ENCODE peak calls at places on chromosomes 1 and 21, in seven cellular contexts. One of them, this sample, is unnamed.
A peak's percentile ranks its signal among the peaks of the same experiment; 100 is the strongest.

GRCh38 chr1:94620345-94621031 is 78.9 kb upstream of the F3 start:
- DNase-seq in Caki2: no peak
- DNase-seq in neural crest cell: no peak
- DNase-seq in RPMI7951: no peak
- DNase-seq in fibroblast of the conjunctiva: no peak
- DNase-seq in testis: no peak
- DNase-seq in central memory CD4-positive, alpha-beta T cell: no peak
- DNase-seq in this sample: no peak

GRCh38 chr1:220067246-220068204 is 21.2 kb upstream of the EPRS1 start:
- DNase-seq in Caki2: no peak
- DNase-seq in neural crest cell: no peak
- DNase-seq in RPMI7951: no peak
- DNase-seq in fibroblast of the conjunctiva: no peak
- DNase-seq in testis: no peak
- DNase-seq in central memory CD4-positive, alpha-beta T cell: no peak
- DNase-seq in this sample: no peak

GRCh38 chr1:1598720-1599029 is 1.3 kb downstream of the FNDC10 start:
- DNase-seq in Caki2: no peak
- DNase-seq in neural crest cell: no peak
- DNase-seq in RPMI7951: no peak
- DNase-seq in fibroblast of the conjunctiva: no peak
- DNase-seq in testis: no peak
- DNase-seq in central memory CD4-positive, alpha-beta T cell: no peak
- DNase-seq in this sample: no peak

GRCh38 chr1:100478816-100479215 is 59.1 kb upstream of the GPR88 start:
- DNase-seq in Caki2: no peak
- DNase-seq in neural crest cell: no peak
- DNase-seq in RPMI7951: no peak
- DNase-seq in fibroblast of the conjunctiva: no peak
- DNase-seq in testis: no peak
- DNase-seq in central memory CD4-positive, alpha-beta T cell: no peak
- DNase-seq in this sample: no peak

GRCh38 chr1:228316589-228317387 is 89.8 kb downstream of the TRIM11 start:
- DNase-seq in Caki2: no peak
- DNase-seq in neural crest cell: no peak
- DNase-seq in RPMI7951: no peak
- DNase-seq in fibroblast of the conjunctiva: no peak
- DNase-seq in testis: no peak
- DNase-seq in central memory CD4-positive, alpha-beta T cell: no peak
- DNase-seq in this sample: no peak

GRCh38 chr21:38725196-38726157 is 80.3 kb upstream of the ETS2 start:
- DNase-seq in Caki2: no peak
- DNase-seq in neural crest cell: no peak
- DNase-seq in RPMI7951: no peak
- DNase-seq in fibroblast of the conjunctiva: no peak
- DNase-seq in testis: no peak
- DNase-seq in central memory CD4-positive, alpha-beta T cell: no peak
- DNase-seq in this sample: no peak

GRCh38 chr1:173300249-173301044 is 93.3 kb upstream of the TNFSF4 start:
- DNase-seq in Caki2: no peak
- DNase-seq in neural crest cell: no peak
- DNase-seq in RPMI7951: no peak
- DNase-seq in fibroblast of the conjunctiva: no peak
- DNase-seq in testis: no peak
- DNase-seq in central memory CD4-positive, alpha-beta T cell: no peak
- DNase-seq in this sample: no peak

GRCh38 chr21:46131721-46132651 is 23.4 kb downstream of the FTCD start:
- DNase-seq in Caki2: no peak
- DNase-seq in neural crest cell: no peak
- DNase-seq in RPMI7951: no peak
- DNase-seq in fibroblast of the conjunctiva: no peak
- DNase-seq in testis: no peak
- DNase-seq in central memory CD4-positive, alpha-beta T cell: no peak
- DNase-seq in this sample: no peak

GRCh38 chr1:208179850-208180416 is 64.3 kb downstream of the PLXNA2 start:
- DNase-seq in Caki2: no peak
- DNase-seq in neural crest cell: no peak
- DNase-seq in RPMI7951: no peak
- DNase-seq in fibroblast of the conjunctiva: no peak
- DNase-seq in testis: no peak
- DNase-seq in central memory CD4-positive, alpha-beta T cell: no peak
- DNase-seq in this sample: no peak

GRCh38 chr1:192639607-192640368 is 3.8 kb downstream of the RGS13 start:
- DNase-seq in Caki2: peak; percentile 44
- DNase-seq in neural crest cell: no peak
- DNase-seq in RPMI7951: peak; percentile 9
- DNase-seq in fibroblast of the conjunctiva: no peak
- DNase-seq in testis: no peak
- DNase-seq in central memory CD4-positive, alpha-beta T cell: no peak
- DNase-seq in this sample: no peak